ENCODE peak calls at places on chromosome 13, in ten cellular contexts. One of them, this sample, is unnamed.

GRCh38 chr13:44667950-44668349 is 91.8 kb upstream of the TSC22D1 start:
- DNase-seq in HEK293T: no peak
- DNase-seq in AG04450: no peak
- DNase-seq in IMR-90: peak
- DNase-seq in tibial artery: no peak
- DNase-seq in progenitor cell of endocrine pancreas: no peak
- DNase-seq in effector CD4-positive, alpha-beta T cell: no peak
- DNase-seq in stimulated activated CD4-positive, alpha-beta T cell treated with anti-CD3 and anti-CD28 coated beads, Interleukin-2, amount 100 ng/mL, for 48 hours: no peak
- DNase-seq in mesothelial cell of epicardium: no peak
- DNase-seq in T-helper 1 cell: no peak
- DNase-seq in this sample: no peak

GRCh38 chr13:94713556-94714182 is 1.3 kb upstream of the SOX21 start:
- DNase-seq in HEK293T: no peak
- DNase-seq in AG04450: no peak
- DNase-seq in IMR-90: no peak
- DNase-seq in tibial artery: no peak
- DNase-seq in progenitor cell of endocrine pancreas: no peak
- DNase-seq in effector CD4-positive, alpha-beta T cell: no peak
- DNase-seq in stimulated activated CD4-positive, alpha-beta T cell treated with anti-CD3 and anti-CD28 coated beads, Interleukin-2, amount 100 ng/mL, for 48 hours: no peak
- DNase-seq in mesothelial cell of epicardium: no peak
- DNase-seq in T-helper 1 cell: no peak
- DNase-seq in this sample: no peak

GRCh38 chr13:60887711-60888110 is 490.7 kb downstream of the TDRD3 start:
- DNase-seq in HEK293T: no peak
- DNase-seq in AG04450: no peak
- DNase-seq in IMR-90: no peak
- DNase-seq in tibial artery: no peak
- DNase-seq in progenitor cell of endocrine pancreas: no peak
- DNase-seq in effector CD4-positive, alpha-beta T cell: no peak
- DNase-seq in stimulated activated CD4-positive, alpha-beta T cell treated with anti-CD3 and anti-CD28 coated beads, Interleukin-2, amount 100 ng/mL, for 48 hours: no peak
- DNase-seq in mesothelial cell of epicardium: no peak
- DNase-seq in T-helper 1 cell: no peak
- DNase-seq in this sample: no peak

GRCh38 chr13:100363351-100363750 is 225.2 kb downstream of the GGACT start:
- DNase-seq in HEK293T: no peak
- DNase-seq in AG04450: peak
- DNase-seq in IMR-90: peak
- DNase-seq in tibial artery: no peak
- DNase-seq in progenitor cell of endocrine pancreas: no peak
- DNase-seq in effector CD4-positive, alpha-beta T cell: no peak
- DNase-seq in stimulated activated CD4-positive, alpha-beta T cell treated with anti-CD3 and anti-CD28 coated beads, Interleukin-2, amount 100 ng/mL, for 48 hours: no peak
- DNase-seq in mesothelial cell of epicardium: no peak
- DNase-seq in T-helper 1 cell: no peak
- DNase-seq in this sample: no peak

GRCh38 chr13:41577437-41577836 is 120.1 kb downstream of the RGCC start:
- DNase-seq in HEK293T: no peak
- DNase-seq in AG04450: no peak
- DNase-seq in IMR-90: peak
- DNase-seq in tibial artery: peak
- DNase-seq in progenitor cell of endocrine pancreas: no peak
- DNase-seq in effector CD4-positive, alpha-beta T cell: no peak
- DNase-seq in stimulated activated CD4-positive, alpha-beta T cell treated with anti-CD3 and anti-CD28 coated beads, Interleukin-2, amount 100 ng/mL, for 48 hours: no peak
- DNase-seq in mesothelial cell of epicardium: no peak
- DNase-seq in T-helper 1 cell: no peak
- DNase-seq in this sample: no peak

GRCh38 chr13:78595819-78596700 is 7.3 kb downstream of the POU4F1 start:
- DNase-seq in HEK293T: no peak
- DNase-seq in AG04450: no peak
- DNase-seq in IMR-90: no peak
- DNase-seq in tibial artery: no peak
- DNase-seq in progenitor cell of endocrine pancreas: no peak
- DNase-seq in effector CD4-positive, alpha-beta T cell: no peak
- DNase-seq in stimulated activated CD4-positive, alpha-beta T cell treated with anti-CD3 and anti-CD28 coated beads, Interleukin-2, amount 100 ng/mL, for 48 hours: no peak
- DNase-seq in mesothelial cell of epicardium: no peak
- DNase-seq in T-helper 1 cell: no peak
- DNase-seq in this sample: peak

GRCh38 chr13:113736258-113736731 is 22.7 kb upstream of the TMEM255B start:
- DNase-seq in HEK293T: no peak
- DNase-seq in AG04450: no peak
- DNase-seq in IMR-90: no peak
- DNase-seq in tibial artery: no peak
- DNase-seq in progenitor cell of endocrine pancreas: no peak
- DNase-seq in effector CD4-positive, alpha-beta T cell: no peak
- DNase-seq in stimulated activated CD4-positive, alpha-beta T cell treated with anti-CD3 and anti-CD28 coated beads, Interleukin-2, amount 100 ng/mL, for 48 hours: no peak
- DNase-seq in mesothelial cell of epicardium: peak
- DNase-seq in T-helper 1 cell: no peak
- DNase-seq in this sample: no peak

GRCh38 chr13:92901739-92902138 is 324.9 kb upstream of the GPC6 start:
- DNase-seq in HEK293T: no peak
- DNase-seq in AG04450: no peak
- DNase-seq in IMR-90: no peak
- DNase-seq in tibial artery: no peak
- DNase-seq in progenitor cell of endocrine pancreas: no peak
- DNase-seq in effector CD4-positive, alpha-beta T cell: no peak
- DNase-seq in stimulated activated CD4-positive, alpha-beta T cell treated with anti-CD3 and anti-CD28 coated beads, Interleukin-2, amount 100 ng/mL, for 48 hours: no peak
- DNase-seq in mesothelial cell of epicardium: no peak
- DNase-seq in T-helper 1 cell: no peak
- DNase-seq in this sample: no peak

GRCh38 chr13:21221268-21221667 is 44.8 kb downstream of the MRPL57 start:
- DNase-seq in HEK293T: no peak
- DNase-seq in AG04450: no peak
- DNase-seq in IMR-90: no peak
- DNase-seq in tibial artery: no peak
- DNase-seq in progenitor cell of endocrine pancreas: no peak
- DNase-seq in effector CD4-positive, alpha-beta T cell: no peak
- DNase-seq in stimulated activated CD4-positive, alpha-beta T cell treated with anti-CD3 and anti-CD28 coated beads, Interleukin-2, amount 100 ng/mL, for 48 hours: no peak
- DNase-seq in mesothelial cell of epicardium: no peak
- DNase-seq in T-helper 1 cell: no peak
- DNase-seq in this sample: no peak

GRCh38 chr13:29976535-29976934 is 126.1 kb upstream of the UBL3 start:
- DNase-seq in HEK293T: no peak
- DNase-seq in AG04450: no peak
- DNase-seq in IMR-90: no peak
- DNase-seq in tibial artery: no peak
- DNase-seq in progenitor cell of endocrine pancreas: no peak
- DNase-seq in effector CD4-positive, alpha-beta T cell: no peak
- DNase-seq in stimulated activated CD4-positive, alpha-beta T cell treated with anti-CD3 and anti-CD28 coated beads, Interleukin-2, amount 100 ng/mL, for 48 hours: no peak
- DNase-seq in mesothelial cell of epicardium: no peak
- DNase-seq in T-helper 1 cell: no peak
- DNase-seq in this sample: no peak

GRCh38 chr13:100096526-100096925 is 7.6 kb downstream of the PCCA start:
- DNase-seq in HEK293T: no peak
- DNase-seq in AG04450: no peak
- DNase-seq in IMR-90: no peak
- DNase-seq in tibial artery: no peak
- DNase-seq in progenitor cell of endocrine pancreas: no peak
- DNase-seq in effector CD4-positive, alpha-beta T cell: no peak
- DNase-seq in stimulated activated CD4-positive, alpha-beta T cell treated with anti-CD3 and anti-CD28 coated beads, Interleukin-2, amount 100 ng/mL, for 48 hours: no peak
- DNase-seq in mesothelial cell of epicardium: no peak
- DNase-seq in T-helper 1 cell: no peak
- DNase-seq in this sample: no peak

GRCh38 chr13:56561327-56561726 is 579.4 kb upstream of the PRR20A start:
- DNase-seq in HEK293T: peak
- DNase-seq in AG04450: no peak
- DNase-seq in IMR-90: no peak
- DNase-seq in tibial artery: no peak
- DNase-seq in progenitor cell of endocrine pancreas: no peak
- DNase-seq in effector CD4-positive, alpha-beta T cell: no peak
- DNase-seq in stimulated activated CD4-positive, alpha-beta T cell treated with anti-CD3 and anti-CD28 coated beads, Interleukin-2, amount 100 ng/mL, for 48 hours: no peak
- DNase-seq in mesothelial cell of epicardium: no peak
- DNase-seq in T-helper 1 cell: no peak
- DNase-seq in this sample: no peak

GRCh38 chr13:98981596-98982195 is 3.8 kb upstream of the DOCK9 start:
- DNase-seq in HEK293T: no peak
- DNase-seq in AG04450: no peak
- DNase-seq in IMR-90: no peak
- DNase-seq in tibial artery: no peak
- DNase-seq in progenitor cell of endocrine pancreas: no peak
- DNase-seq in effector CD4-positive, alpha-beta T cell: no peak
- DNase-seq in stimulated activated CD4-positive, alpha-beta T cell treated with anti-CD3 and anti-CD28 coated beads, Interleukin-2, amount 100 ng/mL, for 48 hours: no peak
- DNase-seq in mesothelial cell of epicardium: no peak
- DNase-seq in T-helper 1 cell: no peak
- DNase-seq in this sample: no peak

GRCh38 chr13:27644302-27644701 is 22.6 kb downstream of the POLR1D start:
- DNase-seq in HEK293T: no peak
- DNase-seq in AG04450: peak
- DNase-seq in IMR-90: peak
- DNase-seq in tibial artery: no peak
- DNase-seq in progenitor cell of endocrine pancreas: no peak
- DNase-seq in effector CD4-positive, alpha-beta T cell: no peak
- DNase-seq in stimulated activated CD4-positive, alpha-beta T cell treated with anti-CD3 and anti-CD28 coated beads, Interleukin-2, amount 100 ng/mL, for 48 hours: no peak
- DNase-seq in mesothelial cell of epicardium: no peak
- DNase-seq in T-helper 1 cell: no peak
- DNase-seq in this sample: no peak

GRCh38 chr13:41054212-41054877 is 7.0 kb upstream of the WBP4 start:
- DNase-seq in HEK293T: peak
- DNase-seq in AG04450: no peak
- DNase-seq in IMR-90: peak
- DNase-seq in tibial artery: no peak
- DNase-seq in progenitor cell of endocrine pancreas: no peak
- DNase-seq in effector CD4-positive, alpha-beta T cell: peak
- DNase-seq in stimulated activated CD4-positive, alpha-beta T cell treated with anti-CD3 and anti-CD28 coated beads, Interleukin-2, amount 100 ng/mL, for 48 hours: peak
- DNase-seq in mesothelial cell of epicardium: no peak
- DNase-seq in T-helper 1 cell: no peak
- DNase-seq in this sample: peak

GRCh38 chr13:54185785-54186184 is 1157.2 kb downstream of the OLFM4 start:
- DNase-seq in HEK293T: peak
- DNase-seq in AG04450: no peak
- DNase-seq in IMR-90: no peak
- DNase-seq in tibial artery: no peak
- DNase-seq in progenitor cell of endocrine pancreas: no peak
- DNase-seq in effector CD4-positive, alpha-beta T cell: no peak
- DNase-seq in stimulated activated CD4-positive, alpha-beta T cell treated with anti-CD3 and anti-CD28 coated beads, Interleukin-2, amount 100 ng/mL, for 48 hours: no peak
- DNase-seq in mesothelial cell of epicardium: no peak
- DNase-seq in T-helper 1 cell: no peak
- DNase-seq in this sample: no peak

GRCh38 chr13:113064534-113065405 is 40.8 kb upstream of the F7 start:
- DNase-seq in HEK293T: no peak
- DNase-seq in AG04450: no peak
- DNase-seq in IMR-90: peak
- DNase-seq in tibial artery: no peak
- DNase-seq in progenitor cell of endocrine pancreas: no peak
- DNase-seq in effector CD4-positive, alpha-beta T cell: no peak
- DNase-seq in stimulated activated CD4-positive, alpha-beta T cell treated with anti-CD3 and anti-CD28 coated beads, Interleukin-2, amount 100 ng/mL, for 48 hours: no peak
- DNase-seq in mesothelial cell of epicardium: no peak
- DNase-seq in T-helper 1 cell: no peak
- DNase-seq in this sample: peak

GRCh38 chr13:27395007-27395510 is 29.4 kb upstream of the GTF3A start:
- DNase-seq in HEK293T: no peak
- DNase-seq in AG04450: no peak
- DNase-seq in IMR-90: no peak
- DNase-seq in tibial artery: no peak
- DNase-seq in progenitor cell of endocrine pancreas: no peak
- DNase-seq in effector CD4-positive, alpha-beta T cell: no peak
- DNase-seq in stimulated activated CD4-positive, alpha-beta T cell treated with anti-CD3 and anti-CD28 coated beads, Interleukin-2, amount 100 ng/mL, for 48 hours: no peak
- DNase-seq in mesothelial cell of epicardium: no peak
- DNase-seq in T-helper 1 cell: no peak
- DNase-seq in this sample: no peak

GRCh38 chr13:51286135-51287002 is 53.1 kb upstream of the SERPINE3 start:
- DNase-seq in HEK293T: peak
- DNase-seq in AG04450: peak
- DNase-seq in IMR-90: peak
- DNase-seq in tibial artery: peak
- DNase-seq in progenitor cell of endocrine pancreas: peak
- DNase-seq in effector CD4-positive, alpha-beta T cell: peak
- DNase-seq in stimulated activated CD4-positive, alpha-beta T cell treated with anti-CD3 and anti-CD28 coated beads, Interleukin-2, amount 100 ng/mL, for 48 hours: peak
- DNase-seq in mesothelial cell of epicardium: peak
- DNase-seq in T-helper 1 cell: peak
- DNase-seq in this sample: peak

GRCh38 chr13:32581177-32581786 is 5.0 kb upstream of the PDS5B start:
- DNase-seq in HEK293T: no peak
- DNase-seq in AG04450: no peak
- DNase-seq in IMR-90: peak
- DNase-seq in tibial artery: no peak
- DNase-seq in progenitor cell of endocrine pancreas: no peak
- DNase-seq in effector CD4-positive, alpha-beta T cell: no peak
- DNase-seq in stimulated activated CD4-positive, alpha-beta T cell treated with anti-CD3 and anti-CD28 coated beads, Interleukin-2, amount 100 ng/mL, for 48 hours: no peak
- DNase-seq in mesothelial cell of epicardium: no peak
- DNase-seq in T-helper 1 cell: no peak
- DNase-seq in this sample: no peak

GRCh38 chr13:39016789-39017188 is 21.1 kb downstream of the PROSER1 start:
- DNase-seq in HEK293T: peak
- DNase-seq in AG04450: no peak
- DNase-seq in IMR-90: peak
- DNase-seq in tibial artery: no peak
- DNase-seq in progenitor cell of endocrine pancreas: no peak
- DNase-seq in effector CD4-positive, alpha-beta T cell: no peak
- DNase-seq in stimulated activated CD4-positive, alpha-beta T cell treated with anti-CD3 and anti-CD28 coated beads, Interleukin-2, amount 100 ng/mL, for 48 hours: no peak
- DNase-seq in mesothelial cell of epicardium: no peak
- DNase-seq in T-helper 1 cell: no peak
- DNase-seq in this sample: peak

GRCh38 chr13:36431204-36432105 is 840 bp upstream of the CCNA1 start:
- DNase-seq in HEK293T: peak
- DNase-seq in AG04450: no peak
- DNase-seq in IMR-90: no peak
- DNase-seq in tibial artery: no peak
- DNase-seq in progenitor cell of endocrine pancreas: peak
- DNase-seq in effector CD4-positive, alpha-beta T cell: no peak
- DNase-seq in stimulated activated CD4-positive, alpha-beta T cell treated with anti-CD3 and anti-CD28 coated beads, Interleukin-2, amount 100 ng/mL, for 48 hours: no peak
- DNase-seq in mesothelial cell of epicardium: peak
- DNase-seq in T-helper 1 cell: no peak
- DNase-seq in this sample: no peak

GRCh38 chr13:61029064-61029463 is 386.6 kb downstream of the PCDH20 start:
- DNase-seq in HEK293T: peak
- DNase-seq in AG04450: no peak
- DNase-seq in IMR-90: no peak
- DNase-seq in tibial artery: no peak
- DNase-seq in progenitor cell of endocrine pancreas: no peak
- DNase-seq in effector CD4-positive, alpha-beta T cell: no peak
- DNase-seq in stimulated activated CD4-positive, alpha-beta T cell treated with anti-CD3 and anti-CD28 coated beads, Interleukin-2, amount 100 ng/mL, for 48 hours: no peak
- DNase-seq in mesothelial cell of epicardium: no peak
- DNase-seq in T-helper 1 cell: no peak
- DNase-seq in this sample: no peak

GRCh38 chr13:80339841-80340642 is 884 bp downstream of the SPRY2 start:
- DNase-seq in HEK293T: peak
- DNase-seq in AG04450: no peak
- DNase-seq in IMR-90: peak
- DNase-seq in tibial artery: peak
- DNase-seq in progenitor cell of endocrine pancreas: peak
- DNase-seq in effector CD4-positive, alpha-beta T cell: no peak
- DNase-seq in stimulated activated CD4-positive, alpha-beta T cell treated with anti-CD3 and anti-CD28 coated beads, Interleukin-2, amount 100 ng/mL, for 48 hours: no peak
- DNase-seq in mesothelial cell of epicardium: peak
- DNase-seq in T-helper 1 cell: no peak
- DNase-seq in this sample: no peak

GRCh38 chr13:99500839-99501134 is 485 bp upstream of the TM9SF2 start:
- DNase-seq in HEK293T: no peak
- DNase-seq in AG04450: no peak
- DNase-seq in IMR-90: no peak
- DNase-seq in tibial artery: no peak
- DNase-seq in progenitor cell of endocrine pancreas: no peak
- DNase-seq in effector CD4-positive, alpha-beta T cell: no peak
- DNase-seq in stimulated activated CD4-positive, alpha-beta T cell treated with anti-CD3 and anti-CD28 coated beads, Interleukin-2, amount 100 ng/mL, for 48 hours: no peak
- DNase-seq in mesothelial cell of epicardium: no peak
- DNase-seq in T-helper 1 cell: no peak
- DNase-seq in this sample: no peak

GRCh38 chr13:49610176-49610575 is 18.1 kb upstream of the ARL11 start:
- DNase-seq in HEK293T: no peak
- DNase-seq in AG04450: no peak
- DNase-seq in IMR-90: no peak
- DNase-seq in tibial artery: no peak
- DNase-seq in progenitor cell of endocrine pancreas: no peak
- DNase-seq in effector CD4-positive, alpha-beta T cell: no peak
- DNase-seq in stimulated activated CD4-positive, alpha-beta T cell treated with anti-CD3 and anti-CD28 coated beads, Interleukin-2, amount 100 ng/mL, for 48 hours: no peak
- DNase-seq in mesothelial cell of epicardium: no peak
- DNase-seq in T-helper 1 cell: no peak
- DNase-seq in this sample: no peak

GRCh38 chr13:101690871-101691270 is 238.4 kb downstream of the ITGBL1 start:
- DNase-seq in HEK293T: no peak
- DNase-seq in AG04450: no peak
- DNase-seq in IMR-90: no peak
- DNase-seq in tibial artery: no peak
- DNase-seq in progenitor cell of endocrine pancreas: no peak
- DNase-seq in effector CD4-positive, alpha-beta T cell: no peak
- DNase-seq in stimulated activated CD4-positive, alpha-beta T cell treated with anti-CD3 and anti-CD28 coated beads, Interleukin-2, amount 100 ng/mL, for 48 hours: no peak
- DNase-seq in mesothelial cell of epicardium: no peak
- DNase-seq in T-helper 1 cell: no peak
- DNase-seq in this sample: no peak

GRCh38 chr13:98143601-98144500 is 957 bp downstream of the FARP1 start:
- DNase-seq in HEK293T: peak
- DNase-seq in AG04450: no peak
- DNase-seq in IMR-90: peak
- DNase-seq in tibial artery: peak
- DNase-seq in progenitor cell of endocrine pancreas: no peak
- DNase-seq in effector CD4-positive, alpha-beta T cell: no peak
- DNase-seq in stimulated activated CD4-positive, alpha-beta T cell treated with anti-CD3 and anti-CD28 coated beads, Interleukin-2, amount 100 ng/mL, for 48 hours: no peak
- DNase-seq in mesothelial cell of epicardium: no peak
- DNase-seq in T-helper 1 cell: no peak
- DNase-seq in this sample: no peak

This sample was measured in A549.